ENCODE peak calls at places on chromosomes 11 and 22, in six cellular contexts. Z, P, V, O, U and T are unnamed samples.
A peak's percentile ranks its signal among the peaks of the same experiment; 100 is the strongest.

GRCh38 chr11:44619931-44620725 is 54.7 kb downstream of the CD82 start:
- DNase-seq in O (no peak), U (no peak), P (no peak), V (no peak), Z (peak; percentile 45), T (no peak)

GRCh38 chr11:57214494-57214893 is 22.6 kb downstream of the APLNR start:
- DNase-seq in V (no peak), U (peak; percentile 69), O (no peak), P (peak; percentile 71), Z (no peak), T (no peak)

GRCh38 chr22:17149073-17149815 is 9.8 kb downstream of the HDHD5 start:
- DNase-seq in Z (no peak), V (no peak), O (no peak), P (no peak), U (no peak), T (no peak)

GRCh38 chr11:116454951-116455350 is 317.8 kb downstream of the BUD13 start:
- DNase-seq in Z (no peak), U (no peak), V (no peak), P (no peak), O (no peak), T (no peak)

GRCh38 chr11:96614846-96615245 is 225.0 kb downstream of the JRKL start:
- DNase-seq in U (no peak), P (no peak), V (no peak), Z (no peak), O (no peak), T (no peak)

GRCh38 chr11:102292951-102293350 is 24.3 kb upstream of the BIRC3 start:
- DNase-seq in P (no peak), V (no peak), O (no peak), U (no peak), Z (no peak), T (no peak)

GRCh38 chr11:7098235-7098832 is 9.5 kb downstream of the RBMXL2 start:
- DNase-seq in Z (no peak), P (peak; percentile 20), U (peak; percentile 64), O (peak; percentile 68), V (peak; percentile 50), T (peak; percentile 77)

GRCh38 chr22:32249231-32249630 is 5.9 kb downstream of the SLC5A4 start:
- DNase-seq in V (no peak), Z (no peak), U (no peak), P (no peak), O (no peak), T (no peak)

GRCh38 chr11:114399903-114400221 is 449 bp downstream of the C11orf71 start:
- DNase-seq in V (no peak), P (no peak), U (no peak), Z (no peak), O (no peak), T (no peak)

GRCh38 chr22:32880061-32880460 is 78.6 kb downstream of the TIMP3 start:
- DNase-seq in U (peak; percentile 64), V (no peak), Z (no peak), O (no peak), P (peak; percentile 40), T (no peak)

GRCh38 chr11:134580635-134581025 is 168.6 kb upstream of the B3GAT1 start:
- DNase-seq in V (peak; percentile 3), O (no peak), Z (no peak), U (no peak), P (no peak), T (no peak)

GRCh38 chr11:125074511-125075241 is 11.6 kb downstream of the SLC37A2 start:
- DNase-seq in U (no peak), O (no peak), P (no peak), V (peak; percentile 15), Z (no peak), T (no peak)

DNA sequence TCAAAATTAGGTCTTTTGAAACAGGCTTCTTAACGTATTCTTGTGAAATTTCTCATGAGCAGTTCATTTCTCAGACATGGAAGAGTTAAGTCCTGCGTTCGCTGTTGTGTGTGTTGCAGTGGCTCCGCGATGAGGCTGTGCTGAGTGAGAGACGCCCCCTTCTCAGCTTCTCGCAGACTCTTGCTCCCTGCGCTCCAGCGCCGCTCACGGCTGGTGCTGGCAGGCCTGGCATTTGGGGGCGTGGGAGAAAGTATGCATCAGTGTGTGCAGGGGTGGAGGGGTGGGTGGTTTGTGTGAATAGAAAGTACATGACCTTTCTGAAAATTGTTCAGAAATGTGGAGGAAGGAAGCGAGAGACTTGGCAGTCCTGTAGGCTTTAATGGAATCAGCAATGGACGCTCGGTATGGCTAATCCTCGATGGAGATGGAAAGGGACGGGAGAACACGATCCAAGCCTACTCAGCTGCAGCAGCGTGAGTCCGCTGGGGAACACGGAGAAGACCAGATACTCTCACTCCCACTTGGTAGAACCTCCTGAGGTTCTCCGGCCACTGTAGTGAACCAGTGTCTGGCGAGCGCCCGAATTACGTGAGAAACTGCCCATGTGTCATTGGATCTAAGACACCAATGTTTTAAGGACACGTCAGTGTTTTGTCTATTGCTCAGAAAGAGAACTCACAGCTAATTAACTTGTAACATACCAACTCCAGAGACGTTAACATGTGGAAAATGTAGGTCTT is 5.9 kb downstream of the TAB1 start:
- DNase-seq in P (peak; percentile 68), Z (no peak), O (no peak), U (peak; percentile 65), V (no peak), T (no peak)
- TF ChIP-seq CTCF in P (peak; percentile 19), Z (no peak), O (no peak), U (no peak), V (no peak), T (no peak)

GRCh38 chr11:31798057-31799035 is 12.8 kb downstream of the PAX6 start:
- DNase-seq in Z (no peak), P (no peak), V (peak; percentile 64), U (no peak), O (peak; percentile 58), T (peak; percentile 66)
- TF ChIP-seq CTCF in Z (no peak), P (peak; percentile 14), V (peak; percentile 47), U (peak; percentile 17), O (peak; percentile 35), T (peak; percentile 11)

DNA sequence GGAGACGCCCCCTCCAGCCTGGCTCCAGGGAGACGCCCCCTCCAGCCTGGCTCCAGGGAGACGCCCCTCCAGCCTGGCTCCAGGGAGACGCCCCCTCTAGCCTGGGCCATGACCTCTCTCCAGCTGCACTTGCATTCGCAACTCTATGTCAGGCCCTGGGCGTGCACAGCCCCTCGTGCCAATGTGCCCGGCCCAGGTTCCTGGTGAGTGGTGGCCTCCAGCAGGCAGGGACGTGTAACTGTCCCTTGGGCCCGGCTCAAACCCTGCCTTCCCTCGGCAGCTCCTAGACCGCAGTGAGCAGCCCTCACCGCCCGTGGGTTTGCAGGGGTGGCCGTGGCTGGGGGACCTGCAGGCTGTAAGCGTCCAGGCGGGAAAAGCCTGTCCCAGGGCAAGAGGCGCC is 6.8 kb downstream of the MUC6 start:
- DNase-seq in O (no peak), Z (no peak), V (no peak), P (no peak), U (no peak), T (no peak)
- TF ChIP-seq CTCF in O (no peak), Z (no peak), V (no peak), P (no peak), U (no peak), T (no peak)

GRCh38 chr11:14372011-14372410 is 13.0 kb upstream of the RRAS2 start:
- DNase-seq in V (no peak), P (no peak), Z (no peak), O (no peak), U (no peak), T (no peak)

GRCh38 chr11:14373941-14374646 is 15.1 kb upstream of the RRAS2 start:
- DNase-seq in Z (no peak), P (peak; percentile 85), O (no peak), V (no peak), U (peak; percentile 80), T (no peak)

GRCh38 chr11:14378171-14378570 is 19.2 kb upstream of the RRAS2 start:
- DNase-seq in P (no peak), Z (no peak), O (no peak), V (no peak), U (no peak), T (no peak)

GRCh38 chr11:14376920-14377319 is 17.9 kb upstream of the RRAS2 start:
- DNase-seq in U (no peak), Z (no peak), P (no peak), V (no peak), O (no peak), T (no peak)

DNA sequence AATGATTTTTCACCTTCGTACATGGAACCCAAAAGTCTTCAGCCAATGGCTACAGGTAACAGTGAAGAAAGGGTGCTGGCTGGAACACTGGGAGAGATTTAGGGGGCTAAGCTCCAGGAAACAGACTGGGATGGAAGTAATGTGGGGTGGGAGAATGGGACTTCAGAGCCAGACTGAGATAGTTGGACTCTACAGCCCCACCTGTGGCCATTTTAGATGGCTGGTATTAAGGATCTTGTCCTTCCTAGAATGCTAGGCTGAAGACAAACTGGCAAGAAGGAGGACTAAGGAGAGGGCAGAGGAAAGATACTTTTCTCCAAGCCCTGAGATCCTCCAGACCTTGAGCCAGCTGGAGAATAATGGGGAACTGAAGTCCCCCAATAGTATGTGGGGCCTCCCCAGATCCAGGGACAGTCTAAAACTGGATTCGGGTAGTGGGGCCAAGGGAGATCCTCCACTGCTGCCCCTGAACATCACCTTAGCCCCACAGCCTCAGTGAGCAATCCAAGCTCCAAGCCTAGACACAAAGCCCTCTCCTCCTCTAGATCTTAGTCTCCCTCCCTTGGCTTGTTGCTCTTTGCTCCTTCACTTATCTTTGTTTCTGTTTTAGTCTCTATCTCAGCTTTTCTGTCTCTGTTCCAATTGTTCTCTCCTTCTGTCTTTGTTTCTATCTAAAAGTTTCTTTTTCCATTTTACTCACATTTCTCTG is 16.1 kb upstream of the RRAS2 start:
- DNase-seq in O (peak; percentile 29), Z (no peak), V (peak; percentile 22), U (no peak), P (no peak), T (no peak)
- TF ChIP-seq CTCF in O (peak; percentile 38), Z (no peak), V (no peak), U (peak; percentile 8), P (peak; percentile 15), T (no peak)

GRCh38 chr22:43537019-43537585 is 125.3 kb downstream of the MPPED1 start:
- DNase-seq in U (no peak), O (no peak), P (no peak), V (no peak), Z (no peak), T (no peak)
- TF ChIP-seq CTCF in U (no peak), O (peak; percentile 8), P (no peak), V (peak; percentile 29), Z (no peak), T (no peak)